ENCODE peak calls at places on chromosomes 12 and 14, in eight cellular contexts. L, U, N, P, S, B, M and C are unnamed samples.

GRCh38 chr12:126627596-126627995 is 1562.4 kb downstream of the AACS start:
- DNase-seq in L (no peak), U (no peak), N (no peak), P (no peak), S (no peak), B (no peak), M (no peak), C (no peak)

GRCh38 chr12:47705239-47705570 is 625 bp downstream of the RPAP3 start:
- DNase-seq in L (no peak), U (no peak), N (no peak), P (no peak), S (no peak), B (no peak), M (no peak), C (no peak)

GRCh38 chr14:31971612-31972011 is 105.5 kb upstream of the ARHGAP5 start:
- DNase-seq in L (no peak), U (no peak), N (no peak), P (no peak), S (no peak), B (no peak), M (no peak), C (no peak)

GRCh38 chr14:93019367-93019843 is 96.3 kb downstream of the ITPK1 start:
- DNase-seq in L (no peak), U (no peak), N (peak), P (peak), S (no peak), B (no peak), M (no peak), C (no peak)

GRCh38 chr12:1579626-1580025 is 14.8 kb downstream of the FBXL14 start:
- DNase-seq in L (no peak), U (no peak), N (no peak), P (no peak), S (no peak), B (no peak), M (peak), C (no peak)

GRCh38 chr14:101246894-101247853 is 314.1 kb upstream of the DIO3 start:
- DNase-seq in L (no peak), U (no peak), N (no peak), P (peak), S (no peak), B (no peak), M (no peak), C (no peak)

GRCh38 chr14:63088865-63089264 is 43.6 kb upstream of the KCNH5 start:
- DNase-seq in L (no peak), U (no peak), N (no peak), P (no peak), S (no peak), B (no peak), M (no peak), C (no peak)

GRCh38 chr14:52917732-52918131 is 33.1 kb downstream of the FERMT2 start:
- DNase-seq in L (no peak), U (no peak), N (no peak), P (no peak), S (no peak), B (peak), M (peak), C (no peak)

GRCh38 chr12:91493308-91493707 is 310.7 kb upstream of the DCN start:
- DNase-seq in L (no peak), U (no peak), N (no peak), P (no peak), S (no peak), B (peak), M (no peak), C (no peak)

GRCh38 chr14:37623552-37623951 is 28.1 kb downstream of the TTC6 start:
- DNase-seq in L (no peak), U (no peak), N (no peak), P (no peak), S (peak), B (peak), M (peak), C (no peak)

GRCh38 chr12:6065872-6066217 is 58.6 kb downstream of the VWF start:
- DNase-seq in L (no peak), U (no peak), N (no peak), P (no peak), S (peak), B (no peak), M (no peak), C (no peak)

GRCh38 chr14:51463461-51463860 is 188.2 kb upstream of the FRMD6 start:
- DNase-seq in L (no peak), U (no peak), N (no peak), P (no peak), S (no peak), B (no peak), M (no peak), C (no peak)

GRCh38 chr12:6766651-6767300 is 613 bp downstream of the PTMS start:
- DNase-seq in L (peak), U (peak), N (peak), P (peak), S (peak), B (peak), M (peak), C (peak)

GRCh38 chr12:42422785-42423184 is 96.8 kb downstream of the PPHLN1 start:
- DNase-seq in L (no peak), U (no peak), N (no peak), P (no peak), S (no peak), B (no peak), M (no peak), C (no peak)

GRCh38 chr12:129212221-129212630 is 358.9 kb downstream of the GLT1D1 start:
- DNase-seq in L (no peak), U (no peak), N (no peak), P (no peak), S (peak), B (no peak), M (no peak), C (no peak)